ENCODE peak calls at places on chromosomes 2 and 18, in eight cellular contexts. E is AG09309, T is sigmoid colon, C is mammary epithelial cell, V is pancreas, J is A549, B is kidney, X is body of pancreas. I is an unnamed sample.

GRCh38 chr18:25349926-25350560 is 1.9 kb downstream of the ZNF521 start:
- DNase-seq in V (peak; percentile 14), J (no peak), C (no peak), T (peak; percentile 68), X (no peak), B (peak; percentile 75), E (no peak), I (peak; percentile 15)

GRCh38 chr2:69585855-69586560 is 57.5 kb downstream of the AAK1 start:
- DNase-seq in J (no peak), X (no peak), B (no peak), V (no peak), E (no peak), C (no peak), T (no peak), I (no peak)

GRCh38 chr2:205218056-205218455 is 464.2 kb upstream of the NRP2 start:
- DNase-seq in J (no peak), V (no peak), B (no peak), E (no peak), C (no peak), T (no peak), X (no peak), I (peak; percentile 11)

GRCh38 chr2:234739061-234739460 is 212.8 kb upstream of the SH3BP4 start:
- DNase-seq in T (no peak), E (no peak), C (no peak), X (no peak), J (no peak), V (no peak), B (no peak), I (no peak)

GRCh38 chr2:240589850-240590525 is 3.5 kb downstream of the CAPN10 start:
- DNase-seq in J (no peak), T (peak; percentile 38), C (no peak), X (no peak), V (no peak), E (no peak), B (peak; percentile 80), I (no peak)

GRCh38 chr2:101114268-101114783 is 36.9 kb downstream of the TBC1D8 start:
- DNase-seq in E (no peak), B (no peak), J (no peak), X (peak; percentile 42), C (no peak), T (no peak), V (no peak), I (no peak)

GRCh38 chr18:37243756-37244155 is 321.8 kb downstream of the CELF4 start:
- DNase-seq in J (no peak), B (no peak), T (no peak), V (no peak), E (no peak), C (no peak), X (no peak), I (no peak)

GRCh38 chr2:11080253-11081115 is 74.8 kb upstream of the SLC66A3 start:
- DNase-seq in C (no peak), B (no peak), V (no peak), E (no peak), J (no peak), T (no peak), X (no peak), I (no peak)

GRCh38 chr2:126899786-126900185 is 1.1 kb downstream of the TEX51 start:
- DNase-seq in E (no peak), B (no peak), J (no peak), V (no peak), X (no peak), T (no peak), C (no peak), I (no peak)

GRCh38 chr2:127101048-127101611 is 5.8 kb downstream of the BIN1 start:
- DNase-seq in E (no peak), B (no peak), C (no peak), X (no peak), T (peak; percentile 57), V (no peak), J (no peak), I (no peak)

GRCh38 chr2:211611061-211611518 is 927.5 kb downstream of the ERBB4 start:
- DNase-seq in X (no peak), E (peak; percentile 0), J (peak; percentile 0), T (no peak), B (no peak), C (peak; percentile 1), V (no peak), I (no peak)

GRCh38 chr2:113167115-113167932 is 6.4 kb upstream of the PSD4 start:
- DNase-seq in C (no peak), E (no peak), J (no peak), T (no peak), X (peak; percentile 90), B (peak; percentile 83), V (peak; percentile 86), I (peak; percentile 27)

GRCh38 chr2:99852376-99852934 is 289.9 kb downstream of the AFF3 start:
- DNase-seq in T (no peak), J (no peak), X (no peak), C (no peak), B (no peak), V (no peak), E (no peak), I (no peak)

GRCh38 chr18:7743256-7743655 is 176.1 kb downstream of the PTPRM start:
- DNase-seq in B (no peak), X (no peak), C (no peak), J (no peak), T (no peak), V (no peak), E (no peak), I (no peak)

GRCh38 chr18:45320724-45321123 is 294.6 kb upstream of the SLC14A2 start:
- DNase-seq in V (no peak), X (no peak), J (no peak), B (no peak), C (no peak), E (peak; percentile 44), T (no peak), I (peak; percentile 58)

GRCh38 chr2:75792146-75792545 is 81.4 kb upstream of the GCFC2 start:
- DNase-seq in J (no peak), X (no peak), B (no peak), V (no peak), T (no peak), C (no peak), E (no peak), I (no peak)

GRCh38 chr18:55489034-55489741 is 98.8 kb downstream of the TCF4 start:
- DNase-seq in E (no peak), X (no peak), V (no peak), C (no peak), T (no peak), B (no peak), J (no peak), I (peak; percentile 22)

GRCh38 chr2:116733699-116734098 is 1080.8 kb upstream of the DDX18 start:
- DNase-seq in J (no peak), E (no peak), X (no peak), V (no peak), B (no peak), T (no peak), C (no peak), I (no peak)

GRCh38 chr2:47528874-47529273 is 125.9 kb downstream of the MSH2 start:
- DNase-seq in T (no peak), X (no peak), V (no peak), B (no peak), J (no peak), E (no peak), C (no peak), I (peak; percentile 22)

GRCh38 chr2:108490506-108491122 is 41.6 kb downstream of the GCC2 start:
- DNase-seq in J (no peak), X (no peak), V (no peak), E (no peak), B (no peak), C (no peak), T (no peak), I (no peak)

GRCh38 chr18:64415218-64415617 is 266.3 kb upstream of the LINC00305 start:
- DNase-seq in X (no peak), J (no peak), T (no peak), E (no peak), C (no peak), B (no peak), V (no peak), I (no peak)
- TF ChIP-seq CTCF in X (no peak), J (no peak), T (no peak), E (no peak), C (no peak), B (no peak), V (no peak), I (no peak)

DNA sequence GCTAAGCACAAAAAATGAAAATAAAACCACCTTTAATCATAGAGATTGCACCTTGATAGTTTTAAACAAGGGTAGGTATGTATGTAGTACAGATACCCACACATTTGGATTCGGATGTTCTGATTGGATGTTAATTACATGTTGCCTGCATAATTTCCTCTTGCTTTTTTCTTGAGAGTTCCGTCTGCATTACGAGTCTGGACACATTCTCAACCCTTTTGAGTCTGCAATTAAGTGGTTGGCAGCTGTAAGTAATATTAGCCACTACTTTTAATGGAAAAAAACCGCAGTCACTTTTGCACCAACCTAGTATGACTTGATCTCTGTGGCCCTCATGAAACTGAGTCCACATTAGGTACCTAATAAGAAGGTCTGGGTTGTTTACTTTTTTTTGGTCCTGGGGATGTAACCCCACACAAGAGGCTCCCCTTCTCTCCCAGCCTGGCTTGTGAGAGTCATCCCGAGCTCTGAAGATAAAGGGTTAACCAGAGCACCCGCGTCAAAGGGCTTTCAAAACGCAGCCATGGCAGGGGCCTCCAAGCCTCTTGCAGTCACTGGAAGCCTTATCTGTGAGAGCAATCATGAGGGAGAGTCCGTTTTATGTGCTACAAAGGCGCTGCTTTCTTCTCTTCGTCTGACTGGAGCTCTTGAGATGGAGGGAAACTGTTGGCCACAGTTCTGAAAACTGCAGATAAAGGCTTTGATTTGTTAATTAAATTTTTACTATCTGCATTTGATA is 217.4 kb downstream of the VAPA start:
- DNase-seq in C (no peak), B (no peak), T (no peak), X (no peak), J (no peak), V (no peak), E (no peak), I (no peak)
- H3K4me3 ChIP-seq in C (no peak overlapping the region), B (peak overlapping the region; percentile 44), T (peak overlapping the region; percentile 36), X (no peak overlapping the region), J (no peak overlapping the region), V (no peak overlapping the region), E (no peak overlapping the region), I (no peak overlapping the region)

GRCh38 chr2:177392373-177393246 is at the start of gene AGPS:
- DNase-seq in E (no peak), C (peak; percentile 61), J (peak; percentile 80), T (peak; percentile 87), X (peak; percentile 81), V (peak; percentile 85), B (peak; percentile 93), I (peak; percentile 71)
- TF ChIP-seq CTCF in E (no peak), C (peak; percentile 22), J (no peak), T (peak; percentile 41), X (peak; percentile 18), V (no peak), B (no peak), I (no peak)

DNA sequence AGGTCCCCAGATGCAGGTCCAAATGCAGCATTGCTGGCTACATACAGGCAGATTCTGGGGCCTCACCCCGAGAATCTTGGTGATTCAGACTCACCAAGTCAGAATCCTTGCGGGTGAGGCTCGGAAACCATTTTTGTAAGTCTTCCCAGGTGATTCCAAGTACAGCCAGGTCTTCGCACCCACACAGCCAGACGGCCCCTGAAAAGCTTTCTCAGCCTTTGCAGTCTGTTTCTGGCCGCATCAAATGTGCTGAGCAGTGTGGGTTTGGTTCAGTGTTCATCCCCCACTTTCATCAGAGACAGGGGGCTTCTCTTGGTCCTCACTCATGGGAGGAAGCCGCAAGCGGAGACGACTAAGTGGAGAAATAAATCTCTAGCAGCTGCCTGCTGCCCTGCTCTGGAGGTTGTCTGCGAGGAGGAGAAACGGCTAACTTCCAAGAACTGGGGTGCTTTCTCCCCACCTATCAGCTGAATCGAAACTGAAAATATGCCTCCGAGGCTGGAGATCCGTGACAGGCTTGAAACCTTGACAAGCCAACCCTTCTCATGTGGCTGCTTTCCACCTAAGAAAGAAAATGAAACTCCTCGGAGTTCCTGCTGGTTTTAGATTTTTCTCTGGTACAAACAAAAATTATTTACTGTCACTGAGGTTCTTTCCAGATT is 8.9 kb upstream of the TMEM185B start:
- DNase-seq in B (peak; percentile 53), E (no peak), C (peak; percentile 58), T (peak; percentile 64), X (no peak), V (no peak), J (no peak), I (peak; percentile 46)
- H3K4me3 ChIP-seq in B (peak overlapping the region; percentile 85), E (peak overlapping the region; percentile 39), C (peak overlapping the region; percentile 54), T (peak overlapping the region; percentile 50), X (no peak overlapping the region), V (no peak overlapping the region), J (no peak overlapping the region), I (peak overlapping the region; percentile 61)